ENCODE peak calls at places on chromosome 5, in four cellular contexts. E is H54; Y is AG08396; V is stimulated activated naive B cell treated with anti-CD40 and anti-IgM and Interleukin-4, amounts not matched to agents 10 μg/mL and 1 μg/mL and 100 μg/mL, for 72 hours. S is an unnamed sample.

GRCh38 chr5:44619875-44620610 is 188.7 kb upstream of the MRPS30 start:
- DNase-seq in E (no peak), Y (no peak), V (no peak), S (no peak)

GRCh38 chr5:176319827-176320554 is 41.6 kb downstream of the KIAA1191 start:
- DNase-seq in E (no peak), Y (no peak), V (no peak), S (no peak)

GRCh38 chr5:117103703-117104102 is 529.1 kb upstream of the SEMA6A start:
- DNase-seq in E (no peak), Y (no peak), V (no peak), S (no peak)

GRCh38 chr5:41641621-41642020 is 131.2 kb upstream of the PLCXD3 start:
- DNase-seq in E (no peak), Y (no peak), V (no peak), S (no peak)

GRCh38 chr5:158382473-158382872 is 523.5 kb upstream of the CLINT1 start:
- DNase-seq in E (peak), Y (peak), V (peak), S (no peak)

GRCh38 chr5:32027717-32028321 is 146.3 kb downstream of the GOLPH3 start:
- DNase-seq in E (peak), Y (peak), V (no peak), S (no peak)

GRCh38 chr5:95261369-95262175 is 23.3 kb downstream of the MCTP1 start:
- DNase-seq in E (no peak), Y (no peak), V (no peak), S (no peak)

GRCh38 chr5:103280962-103281361 is 22.4 kb downstream of the MACIR start:
- DNase-seq in E (no peak), Y (no peak), V (no peak), S (no peak)

GRCh38 chr5:322942-323879 is 1.7 kb downstream of the AHRR start:
- DNase-seq in E (no peak), Y (peak), V (no peak), S (no peak)

GRCh38 chr5:115289104-115289503 is 7.3 kb downstream of the CCDC112 start:
- DNase-seq in E (no peak), Y (no peak), V (no peak), S (no peak)

GRCh38 chr5:39427225-39427624 is 2.4 kb upstream of the DAB2 start:
- DNase-seq in E (no peak), Y (peak), V (no peak), S (no peak)

GRCh38 chr5:18745988-18746615 is 1111.8 kb downstream of the TAF11L14 start:
- DNase-seq in E (no peak), Y (peak), V (peak), S (peak)

GRCh38 chr5:95822038-95822407 is 503 bp downstream of the GLRX start:
- DNase-seq in E (no peak), Y (peak), V (peak), S (peak)